ENCODE peak calls at places on chromosomes 16 and 17, in five cellular contexts. M is mesendoderm; J is central memory CD8-positive, alpha-beta T cell; E is NCI-H510A treated with DMSO at 0.1 percent for 48 hours; D is NCI-H446. V is an unnamed sample.

GRCh38 chr16:84700518-84701277 is 898 bp downstream of the USP10 start:
- DNase-seq in M (peak), D (no peak), J (peak), E (no peak), V (no peak)

GRCh38 chr17:30376621-30377452 is 1.9 kb upstream of the CPD start:
- DNase-seq in M (peak), E (peak), J (no peak), D (no peak), V (peak)

GRCh38 chr17:75011788-75012319 is 616 bp upstream of the MRPL58 start:
- DNase-seq in J (no peak), E (peak), D (peak), M (no peak), V (peak)

GRCh38 chr17:18074566-18075272 is 13.0 kb upstream of the DRG2 start:
- DNase-seq in D (no peak), E (no peak), J (no peak), M (no peak), V (no peak)

GRCh38 chr16:55478827-55479559 is at the start of gene MMP2:
- DNase-seq in J (no peak), D (peak), E (peak), M (peak), V (no peak)

GRCh38 chr17:19641687-19642372 is 6.7 kb upstream of the ALDH3A2 start:
- DNase-seq in D (no peak), M (no peak), J (no peak), E (no peak), V (no peak)

GRCh38 chr17:19744922-19745757 is 3.0 kb downstream of the ALDH3A1 start:
- DNase-seq in M (peak), J (peak), E (peak), D (no peak), V (peak)

GRCh38 chr16:79980650-79981521 is 380.3 kb upstream of the MAF start:
- DNase-seq in E (peak), D (no peak), M (no peak), J (no peak), V (no peak)

GRCh38 chr17:42920106-42920900 is 19.7 kb downstream of the G6PC1 start:
- DNase-seq in E (peak), D (no peak), M (no peak), J (no peak), V (no peak)

GRCh38 chr16:78896280-78896679 is 704.3 kb downstream of the MAF start:
- DNase-seq in J (no peak), E (no peak), D (no peak), M (no peak), V (no peak)

GRCh38 chr17:34634551-34635160 is 55.3 kb downstream of the TMEM132E start:
- DNase-seq in D (no peak), E (no peak), J (no peak), M (no peak), V (no peak)

GRCh38 chr16:2178321-2179106 is 17.9 kb downstream of the CASKIN1 start:
- DNase-seq in J (no peak), E (no peak), D (no peak), M (peak), V (no peak)

GRCh38 chr16:66612422-66612821 is 7.9 kb downstream of the CMTM3 start:
- DNase-seq in J (no peak), M (no peak), D (no peak), E (no peak), V (no peak)

GRCh38 chr17:3596804-3597464 is 12.3 kb downstream of the TRPV1 start:
- DNase-seq in D (no peak), E (no peak), M (peak), J (no peak), V (no peak)

GRCh38 chr16:28503470-28504259 is 3.0 kb downstream of the IL27 start:
- DNase-seq in D (no peak), J (no peak), E (no peak), M (no peak), V (no peak)

GRCh38 chr17:4944163-4944553 is 4.1 kb downstream of the RNF167 start:
- DNase-seq in E (no peak), D (no peak), J (peak), M (peak), V (no peak)

GRCh38 chr17:43608313-43608712 is 53.4 kb downstream of the MEOX1 start:
- DNase-seq in J (no peak), M (peak), D (peak), E (no peak), V (no peak)

GRCh38 chr17:45132569-45133463 is 501 bp upstream of the PLCD3 start:
- DNase-seq in M (peak), J (peak), E (peak), D (peak), V (peak)

GRCh38 chr17:50931003-50931878 is 65.1 kb upstream of the TOB1 start:
- DNase-seq in D (peak), J (peak), E (peak), M (peak), V (peak)

GRCh38 chr17:2172447-2172938 is 117.6 kb downstream of the HIC1 start:
- DNase-seq in D (no peak), M (peak), J (no peak), E (peak), V (peak)

V was measured in NCI-H2029.